ENCODE peak calls at places on chromosomes 11 and 22, in four cellular contexts. One of them, this sample, is unnamed.

GRCh38 chr11:76667856-76668255 is 2.7 kb downstream of the LRRC32 start:
- DNase-seq in upper lobe of right lung: peak
- DNase-seq in substantia nigra: no peak
- DNase-seq in HT1080: no peak
- DNase-seq in this sample: no peak

GRCh38 chr11:70537576-70538571 is 139.5 kb downstream of the CTTN start:
- DNase-seq in HT1080: no peak
- DNase-seq in substantia nigra: no peak
- DNase-seq in upper lobe of right lung: peak
- DNase-seq in this sample: no peak

GRCh38 chr11:2314525-2315394 is 12.9 kb downstream of the TSPAN32 start:
- DNase-seq in HT1080: no peak
- DNase-seq in substantia nigra: peak
- DNase-seq in upper lobe of right lung: peak
- DNase-seq in this sample: no peak

GRCh38 chr22:30398685-30399680 is 2.2 kb downstream of the SEC14L2 start:
- DNase-seq in substantia nigra: no peak
- DNase-seq in HT1080: no peak
- DNase-seq in upper lobe of right lung: no peak
- DNase-seq in this sample: peak

GRCh38 chr11:62666259-62666926 is 1.3 kb downstream of the CSKMT start:
- DNase-seq in substantia nigra: no peak
- DNase-seq in HT1080: no peak
- DNase-seq in upper lobe of right lung: no peak
- DNase-seq in this sample: no peak

GRCh38 chr22:23090079-23090835 is 19.9 kb downstream of the GNAZ start:
- DNase-seq in upper lobe of right lung: no peak
- DNase-seq in HT1080: no peak
- DNase-seq in substantia nigra: no peak
- DNase-seq in this sample: no peak

GRCh38 chr11:1548221-1549070 is 23.6 kb downstream of the DUSP8 start:
- DNase-seq in HT1080: peak
- DNase-seq in substantia nigra: peak
- DNase-seq in upper lobe of right lung: peak
- DNase-seq in this sample: peak

GRCh38 chr11:75891947-75892739 is 77.1 kb downstream of the UVRAG start:
- DNase-seq in HT1080: no peak
- DNase-seq in substantia nigra: no peak
- DNase-seq in upper lobe of right lung: no peak
- DNase-seq in this sample: no peak

GRCh38 chr11:110565690-110566336 is 136.1 kb downstream of the FDX1 start:
- DNase-seq in substantia nigra: no peak
- DNase-seq in HT1080: peak
- DNase-seq in upper lobe of right lung: peak
- DNase-seq in this sample: no peak

GRCh38 chr11:65388731-65389130 is 2.3 kb downstream of the FRMD8 start:
- DNase-seq in substantia nigra: no peak
- DNase-seq in upper lobe of right lung: no peak
- DNase-seq in HT1080: no peak
- DNase-seq in this sample: peak

GRCh38 chr11:122882809-122883681 is 486 bp downstream of the JHY start:
- DNase-seq in HT1080: peak
- DNase-seq in substantia nigra: peak
- DNase-seq in upper lobe of right lung: peak
- DNase-seq in this sample: peak